ENCODE peak calls at places on chromosome 22, in ten cellular contexts. One of them, this sample, is unnamed.

GRCh38 chr22:49476176-49476575 is 351.5 kb downstream of the BRD1 start:
- DNase-seq in hepatocyte: no peak
- DNase-seq in neuronal stem cell: no peak
- DNase-seq in tibial artery: no peak
- DNase-seq in spleen: no peak
- DNase-seq in CD8-positive, alpha-beta memory T cell: no peak
- DNase-seq in tibial nerve: no peak
- DNase-seq in A673: no peak
- DNase-seq in cardiac muscle cell: no peak
- DNase-seq in body of pancreas: no peak
- DNase-seq in this sample: no peak

GRCh38 chr22:35312198-35313059 is 12.7 kb downstream of the TOM1 start:
- DNase-seq in hepatocyte: peak; percentile 83
- DNase-seq in neuronal stem cell: no peak
- DNase-seq in tibial artery: no peak
- DNase-seq in spleen: peak; percentile 30
- DNase-seq in CD8-positive, alpha-beta memory T cell: no peak
- DNase-seq in tibial nerve: no peak
- DNase-seq in A673: no peak
- DNase-seq in cardiac muscle cell: peak; percentile 40
- DNase-seq in body of pancreas: peak; percentile 57
- DNase-seq in this sample: no peak

GRCh38 chr22:36565686-36566085 is 36.7 kb upstream of the EIF3D start:
- DNase-seq in hepatocyte: no peak
- DNase-seq in neuronal stem cell: no peak
- DNase-seq in tibial artery: no peak
- DNase-seq in spleen: no peak
- DNase-seq in CD8-positive, alpha-beta memory T cell: no peak
- DNase-seq in tibial nerve: no peak
- DNase-seq in A673: no peak
- DNase-seq in cardiac muscle cell: no peak
- DNase-seq in body of pancreas: no peak
- DNase-seq in this sample: no peak

GRCh38 chr22:49946612-49947295 is 13.8 kb upstream of the PIM3 start:
- DNase-seq in hepatocyte: no peak
- DNase-seq in neuronal stem cell: no peak
- DNase-seq in tibial artery: no peak
- DNase-seq in spleen: no peak
- DNase-seq in CD8-positive, alpha-beta memory T cell: no peak
- DNase-seq in tibial nerve: no peak
- DNase-seq in A673: peak; percentile 62
- DNase-seq in cardiac muscle cell: no peak
- DNase-seq in body of pancreas: peak; percentile 37
- DNase-seq in this sample: no peak

GRCh38 chr22:49320714-49321476 is 506.8 kb downstream of the BRD1 start:
- DNase-seq in hepatocyte: no peak
- DNase-seq in neuronal stem cell: no peak
- DNase-seq in tibial artery: no peak
- DNase-seq in spleen: no peak
- DNase-seq in CD8-positive, alpha-beta memory T cell: no peak
- DNase-seq in tibial nerve: no peak
- DNase-seq in A673: no peak
- DNase-seq in cardiac muscle cell: no peak
- DNase-seq in body of pancreas: no peak
- DNase-seq in this sample: peak; percentile 14

GRCh38 chr22:18116634-18117033 is 6.0 kb downstream of the TUBA8 start:
- DNase-seq in hepatocyte: no peak
- DNase-seq in neuronal stem cell: no peak
- DNase-seq in tibial artery: no peak
- DNase-seq in spleen: no peak
- DNase-seq in CD8-positive, alpha-beta memory T cell: no peak
- DNase-seq in tibial nerve: no peak
- DNase-seq in A673: no peak
- DNase-seq in cardiac muscle cell: no peak
- DNase-seq in body of pancreas: no peak
- DNase-seq in this sample: no peak

GRCh38 chr22:35615156-35615555 is 2.0 kb downstream of the MB start:
- DNase-seq in hepatocyte: no peak
- DNase-seq in neuronal stem cell: no peak
- DNase-seq in tibial artery: no peak
- DNase-seq in spleen: no peak
- DNase-seq in CD8-positive, alpha-beta memory T cell: no peak
- DNase-seq in tibial nerve: no peak
- DNase-seq in A673: no peak
- DNase-seq in cardiac muscle cell: no peak
- DNase-seq in body of pancreas: no peak
- DNase-seq in this sample: no peak

GRCh38 chr22:21632237-21632895 is at the start of gene CCDC116:
- DNase-seq in hepatocyte: no peak
- DNase-seq in neuronal stem cell: no peak
- DNase-seq in tibial artery: no peak
- DNase-seq in spleen: peak; percentile 88
- DNase-seq in CD8-positive, alpha-beta memory T cell: peak; percentile 75
- DNase-seq in tibial nerve: no peak
- DNase-seq in A673: peak; percentile 91
- DNase-seq in cardiac muscle cell: no peak
- DNase-seq in body of pancreas: no peak
- DNase-seq in this sample: peak; percentile 70

GRCh38 chr22:30196141-30196866 is 50.3 kb downstream of the LIF start:
- DNase-seq in hepatocyte: peak; percentile 91
- DNase-seq in neuronal stem cell: no peak
- DNase-seq in tibial artery: peak; percentile 77
- DNase-seq in spleen: peak; percentile 91
- DNase-seq in CD8-positive, alpha-beta memory T cell: no peak
- DNase-seq in tibial nerve: peak; percentile 80
- DNase-seq in A673: peak; percentile 92
- DNase-seq in cardiac muscle cell: peak; percentile 52
- DNase-seq in body of pancreas: peak; percentile 73
- DNase-seq in this sample: peak; percentile 87

GRCh38 chr22:26887916-26888315 is 230.5 kb downstream of the MIAT start:
- DNase-seq in hepatocyte: no peak
- DNase-seq in neuronal stem cell: no peak
- DNase-seq in tibial artery: no peak
- DNase-seq in spleen: no peak
- DNase-seq in CD8-positive, alpha-beta memory T cell: no peak
- DNase-seq in tibial nerve: no peak
- DNase-seq in A673: no peak
- DNase-seq in cardiac muscle cell: no peak
- DNase-seq in body of pancreas: no peak
- DNase-seq in this sample: no peak
- H3K27ac ChIP-seq in hepatocyte: no peak overlapping the region
- H3K27ac ChIP-seq in neuronal stem cell: no peak overlapping the region
- H3K27ac ChIP-seq in tibial artery: peak overlapping the region; percentile 77
- H3K27ac ChIP-seq in spleen: no peak overlapping the region
- H3K27ac ChIP-seq in CD8-positive, alpha-beta memory T cell: no peak overlapping the region
- H3K27ac ChIP-seq in tibial nerve: no peak overlapping the region
- H3K27ac ChIP-seq in A673: no peak overlapping the region
- H3K27ac ChIP-seq in cardiac muscle cell: peak overlapping the region; percentile 95
- H3K27ac ChIP-seq in body of pancreas: no peak overlapping the region
- H3K27ac ChIP-seq in this sample: no peak overlapping the region

GRCh38 chr22:46137218-46137766 is 13.0 kb upstream of the PPARA start:
- DNase-seq in hepatocyte: no peak
- DNase-seq in neuronal stem cell: no peak
- DNase-seq in tibial artery: no peak
- DNase-seq in spleen: peak; percentile 50
- DNase-seq in CD8-positive, alpha-beta memory T cell: no peak
- DNase-seq in tibial nerve: no peak
- DNase-seq in A673: no peak
- DNase-seq in cardiac muscle cell: no peak
- DNase-seq in body of pancreas: no peak
- DNase-seq in this sample: no peak
- H3K4me1 ChIP-seq in hepatocyte: no peaks in the 10 kb centered on the region
- H3K4me1 ChIP-seq in neuronal stem cell: peaks cover 17% of the 10 kb centered on the region
- H3K4me1 ChIP-seq in tibial artery: peaks cover 22% of the 10 kb centered on the region
- H3K4me1 ChIP-seq in spleen: no peaks in the 10 kb centered on the region
- H3K4me1 ChIP-seq in CD8-positive, alpha-beta memory T cell: no peaks in the 10 kb centered on the region
- H3K4me1 ChIP-seq in tibial nerve: no peaks in the 10 kb centered on the region
- H3K4me1 ChIP-seq in A673: no peaks in the 10 kb centered on the region
- H3K4me1 ChIP-seq in cardiac muscle cell: peaks cover 15% of the 10 kb centered on the region
- H3K4me1 ChIP-seq in body of pancreas: peaks cover 11% of the 10 kb centered on the region
- H3K4me1 ChIP-seq in this sample: no peaks in the 10 kb centered on the region

DNA sequence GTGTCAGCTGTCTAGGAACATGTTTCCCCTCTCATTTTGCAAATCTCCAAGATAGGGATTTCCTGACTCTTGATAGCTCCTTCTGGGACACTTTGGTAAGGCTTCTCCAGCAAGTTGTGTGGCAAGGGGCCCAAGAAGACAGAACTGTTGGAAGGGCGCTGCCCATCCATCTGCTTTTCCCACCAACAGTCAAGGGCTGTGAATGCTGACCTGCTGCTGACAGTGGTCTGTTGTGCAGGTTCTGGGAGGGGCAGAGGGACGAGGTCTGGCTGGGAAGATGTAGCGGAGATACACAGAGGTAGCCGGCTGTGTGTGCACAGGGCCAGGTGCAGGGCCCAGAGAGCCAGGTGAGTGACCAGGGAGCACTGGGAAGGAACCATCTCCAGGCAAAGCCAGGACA is 12.2 kb downstream of the BCR start:
- DNase-seq in hepatocyte: no peak
- DNase-seq in neuronal stem cell: no peak
- DNase-seq in tibial artery: no peak
- DNase-seq in spleen: no peak
- DNase-seq in CD8-positive, alpha-beta memory T cell: no peak
- DNase-seq in tibial nerve: no peak
- DNase-seq in A673: no peak
- DNase-seq in cardiac muscle cell: no peak
- DNase-seq in body of pancreas: no peak
- DNase-seq in this sample: no peak
- H3K27ac ChIP-seq in hepatocyte: no peak overlapping the region
- H3K27ac ChIP-seq in neuronal stem cell: no peak overlapping the region
- H3K27ac ChIP-seq in tibial artery: no peak overlapping the region
- H3K27ac ChIP-seq in spleen: no peak overlapping the region
- H3K27ac ChIP-seq in CD8-positive, alpha-beta memory T cell: no peak overlapping the region
- H3K27ac ChIP-seq in tibial nerve: no peak overlapping the region
- H3K27ac ChIP-seq in A673: no peak overlapping the region
- H3K27ac ChIP-seq in cardiac muscle cell: peak overlapping the region; percentile 31
- H3K27ac ChIP-seq in body of pancreas: peak overlapping the region; percentile 29
- H3K27ac ChIP-seq in this sample: no peak overlapping the region

DNA sequence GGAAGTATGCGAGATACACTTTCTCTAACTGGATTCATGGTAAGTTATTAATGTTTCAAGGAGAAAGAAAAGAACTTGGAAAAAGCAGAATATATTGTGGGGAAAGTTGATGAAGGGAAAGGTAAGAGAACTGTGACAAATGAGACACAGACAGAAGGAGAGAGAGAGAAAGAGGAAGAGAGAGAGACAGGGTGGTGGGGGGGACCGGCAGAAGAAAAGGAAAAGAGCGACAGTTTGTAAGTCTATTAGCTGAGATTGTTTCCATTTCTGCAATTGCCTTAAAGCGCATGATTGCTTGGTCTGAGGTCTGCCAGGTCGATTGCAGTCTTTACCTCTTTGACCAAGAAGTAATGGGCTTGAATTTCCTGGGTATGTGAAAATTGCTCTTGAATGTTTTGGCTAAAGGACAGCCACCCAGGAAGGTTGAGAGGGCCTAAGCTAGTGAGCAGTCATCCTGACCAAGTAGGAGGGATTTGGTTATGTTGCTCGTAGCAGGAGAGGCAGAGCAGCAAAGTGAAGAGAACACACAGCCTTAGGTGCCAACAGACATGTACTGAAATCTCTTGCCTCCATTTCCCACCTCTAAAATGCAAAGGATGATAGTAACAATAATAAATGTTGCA is 23.6 kb upstream of the TMA7B start:
- DNase-seq in hepatocyte: no peak
- DNase-seq in neuronal stem cell: no peak
- DNase-seq in tibial artery: no peak
- DNase-seq in spleen: no peak
- DNase-seq in CD8-positive, alpha-beta memory T cell: no peak
- DNase-seq in tibial nerve: no peak
- DNase-seq in A673: no peak
- DNase-seq in cardiac muscle cell: no peak
- DNase-seq in body of pancreas: no peak
- DNase-seq in this sample: no peak
- H3K4me1 ChIP-seq in hepatocyte: no peaks in the 10 kb centered on the region
- H3K4me1 ChIP-seq in neuronal stem cell: no peaks in the 10 kb centered on the region
- H3K4me1 ChIP-seq in tibial artery: no peaks in the 10 kb centered on the region
- H3K4me1 ChIP-seq in spleen: peaks cover 2% of the 10 kb centered on the region
- H3K4me1 ChIP-seq in CD8-positive, alpha-beta memory T cell: peaks cover 97% of the 10 kb centered on the region
- H3K4me1 ChIP-seq in tibial nerve: no peaks in the 10 kb centered on the region
- H3K4me1 ChIP-seq in A673: no peaks in the 10 kb centered on the region
- H3K4me1 ChIP-seq in cardiac muscle cell: no peaks in the 10 kb centered on the region
- H3K4me1 ChIP-seq in body of pancreas: no peaks in the 10 kb centered on the region
- H3K4me1 ChIP-seq in this sample: no peaks in the 10 kb centered on the region

DNA sequence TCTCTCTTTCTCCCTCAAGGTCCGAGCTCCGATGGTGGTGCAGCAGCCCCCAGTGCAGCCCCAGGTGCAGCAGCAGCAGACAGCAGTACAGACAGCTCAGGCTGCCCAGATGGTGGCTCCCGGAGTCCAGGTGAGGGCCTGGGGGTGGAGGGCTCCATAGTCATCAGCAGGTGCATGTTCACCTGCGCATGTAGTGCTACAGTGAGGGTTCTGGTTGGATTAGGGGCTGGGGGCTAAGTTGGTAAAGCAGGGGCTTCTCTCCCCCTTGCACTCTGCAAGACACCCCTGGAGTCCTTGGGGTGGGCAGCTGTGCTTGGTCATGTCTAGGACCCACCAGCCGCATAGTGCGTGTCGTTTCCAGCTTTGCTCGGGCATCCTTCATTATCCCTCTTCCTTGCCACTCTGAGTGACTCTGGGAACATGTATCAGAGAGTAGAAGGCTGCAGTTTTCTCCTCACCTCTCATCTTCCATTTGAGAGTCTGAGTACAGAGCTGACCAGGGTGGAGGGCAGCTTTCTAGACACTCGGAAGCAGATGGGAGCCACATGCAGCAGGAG is 61.2 kb downstream of the MED15 start:
- DNase-seq in hepatocyte: no peak
- DNase-seq in neuronal stem cell: no peak
- DNase-seq in tibial artery: no peak
- DNase-seq in spleen: peak; percentile 64
- DNase-seq in CD8-positive, alpha-beta memory T cell: no peak
- DNase-seq in tibial nerve: no peak
- DNase-seq in A673: no peak
- DNase-seq in cardiac muscle cell: no peak
- DNase-seq in body of pancreas: peak; percentile 9
- DNase-seq in this sample: no peak
- H3K27ac ChIP-seq in hepatocyte: peak overlapping the region; percentile 78
- H3K27ac ChIP-seq in neuronal stem cell: no peak overlapping the region
- H3K27ac ChIP-seq in tibial artery: peak overlapping the region; percentile 78
- H3K27ac ChIP-seq in spleen: peak overlapping the region; percentile 58
- H3K27ac ChIP-seq in CD8-positive, alpha-beta memory T cell: peak overlapping the region; percentile 26
- H3K27ac ChIP-seq in tibial nerve: peak overlapping the region; percentile 40
- H3K27ac ChIP-seq in A673: no peak overlapping the region
- H3K27ac ChIP-seq in cardiac muscle cell: no peak overlapping the region
- H3K27ac ChIP-seq in body of pancreas: peak overlapping the region; percentile 16
- H3K27ac ChIP-seq in this sample: peak overlapping the region; percentile 81